ENCODE peak calls at places on chromosomes 16 and 17, in four cellular contexts. M is COR-L47; Q is astrocyte of the spinal cord; U is activated naive CD4-positive, alpha-beta T cell. G is an unnamed sample.
A peak's percentile ranks its signal among the peaks of the same experiment; 100 is the strongest.

GRCh38 chr16:51109173-51109572 is 41.9 kb downstream of the SALL1 start:
- DNase-seq in Q (no peak), U (no peak), M (no peak), G (no peak)

GRCh38 chr16:89114159-89114981 is 20.7 kb downstream of the ACSF3 start:
- DNase-seq in U (no peak), Q (peak; percentile 24), M (no peak), G (no peak)

GRCh38 chr16:21720533-21720932 is 56.8 kb downstream of the OTOA start:
- DNase-seq in U (no peak), M (no peak), Q (no peak), G (no peak)

GRCh38 chr16:49620158-49620867 is 235.6 kb downstream of the ZNF423 start:
- DNase-seq in Q (peak; percentile 77), M (no peak), U (no peak), G (no peak)

GRCh38 chr17:36703860-36704266 is 102.5 kb downstream of the MRM1 start:
- DNase-seq in M (no peak), U (no peak), Q (peak; percentile 16), G (peak; percentile 43)

GRCh38 chr16:85286066-85286712 is 173.9 kb upstream of the CIBAR2 start:
- DNase-seq in U (no peak), Q (peak; percentile 50), M (no peak), G (no peak)

GRCh38 chr17:60327122-60327869 is 64.6 kb downstream of the USP32 start:
- DNase-seq in Q (no peak), U (no peak), M (no peak), G (no peak)

GRCh38 chr17:83004791-83005380 is 74.5 kb upstream of the METRNL start:
- DNase-seq in U (no peak), M (no peak), Q (no peak), G (no peak)

GRCh38 chr17:8799851-8800212 is 667 bp upstream of the MFSD6L start:
- DNase-seq in Q (no peak), U (no peak), M (no peak), G (no peak)

GRCh38 chr16:70614208-70614951 is 32.0 kb upstream of the IL34 start:
- DNase-seq in Q (no peak), U (no peak), M (no peak), G (no peak)

GRCh38 chr16:57607676-57608461 is 20.6 kb upstream of the ADGRG1 start:
- DNase-seq in M (no peak), U (no peak), Q (no peak), G (no peak)

GRCh38 chr16:87376660-87377059 is 6.9 kb downstream of the FBXO31 start:
- DNase-seq in Q (no peak), M (no peak), U (no peak), G (no peak)

GRCh38 chr16:79411357-79411756 is 189.2 kb downstream of the MAF start:
- DNase-seq in Q (no peak), M (no peak), U (no peak), G (no peak)

GRCh38 chr17:40093005-40093579 is 7.3 kb downstream of the NR1D1 start:
- DNase-seq in M (no peak), Q (no peak), U (no peak), G (no peak)

GRCh38 chr17:77728871-77729270 is 229.6 kb upstream of the TNRC6C start:
- DNase-seq in M (no peak), U (no peak), Q (no peak), G (no peak)

GRCh38 chr16:85211247-85211910 is 99.1 kb upstream of the CIBAR2 start:
- DNase-seq in Q (peak; percentile 67), M (no peak), U (no peak), G (no peak)

GRCh38 chr17:22161376-22161775 is 469.1 kb downstream of the KCNJ18 start:
- DNase-seq in M (no peak), U (no peak), Q (no peak), G (no peak)

G was measured in PC-9.